ENCODE peak calls at places on chromosomes 4 and X, in five cellular contexts. R is upper lobe of right lung, J is fibroblast of mammary gland, B is GM13976, X is choroid plexus epithelial cell. U is an unnamed sample.

GRCh38 chr4:79650794-79651431 is 242.9 kb upstream of the GK2 start:
- DNase-seq in X (peak; percentile 79), J (peak; percentile 33), R (no peak), B (no peak), U (no peak)

GRCh38 chr4:158722291-158722916 is 792 bp downstream of the PPID start:
- DNase-seq in B (peak; percentile 13), J (peak; percentile 55), R (no peak), X (peak; percentile 55), U (no peak)

GRCh38 chr4:154604696-154605200 is 7.7 kb downstream of the FGG start:
- DNase-seq in X (no peak), R (no peak), J (no peak), B (no peak), U (no peak)

GRCh38 chr4:11529625-11530201 is 101.0 kb upstream of the HS3ST1 start:
- DNase-seq in R (no peak), B (no peak), J (peak; percentile 47), X (peak; percentile 77), U (no peak)

GRCh38 chrX:111360839-111361238 is 51.2 kb downstream of the DCX start:
- DNase-seq in X (no peak), B (no peak), R (no peak), J (no peak), U (no peak)

GRCh38 chr4:88054909-88055308 is 47.5 kb downstream of the PKD2 start:
- DNase-seq in B (peak; percentile 22), X (peak; percentile 85), R (no peak), J (peak; percentile 57), U (peak; percentile 5)

GRCh38 chr4:5891563-5892320 is 1.1 kb downstream of the CRMP1 start:
- DNase-seq in J (no peak), B (no peak), X (no peak), R (no peak), U (peak; percentile 31)

GRCh38 chr4:186368291-186368690 is 102.3 kb downstream of the F11 start:
- DNase-seq in X (no peak), B (no peak), R (no peak), J (no peak), U (no peak)

GRCh38 chr4:139416073-139416673 is 37.7 kb upstream of the RAB33B start:
- DNase-seq in B (peak; percentile 32), R (no peak), X (peak; percentile 80), J (peak; percentile 67), U (peak; percentile 16)

GRCh38 chrX:33204889-33205288 is 6.5 kb downstream of the DMD start:
- DNase-seq in J (peak; percentile 48), B (no peak), R (no peak), X (peak; percentile 65), U (no peak)

GRCh38 chr4:84870398-84871163 is 95.9 kb downstream of the WDFY3 start:
- DNase-seq in J (peak; percentile 24), B (no peak), R (no peak), X (peak; percentile 83), U (no peak)

GRCh38 chrX:40479777-40480318 is 100.9 kb upstream of the ATP6AP2 start:
- DNase-seq in J (peak; percentile 6), B (no peak), R (no peak), X (no peak), U (no peak)

GRCh38 chr4:139489638-139490037 is 35.7 kb downstream of the RAB33B start:
- DNase-seq in X (no peak), B (no peak), R (no peak), J (no peak), U (no peak)

GRCh38 chr4:103429283-103429682 is 231.1 kb upstream of the CENPE start:
- DNase-seq in J (no peak), B (peak; percentile 28), R (no peak), X (no peak), U (peak; percentile 6)

GRCh38 chr4:86280246-86280645 is 79.6 kb downstream of the MAPK10 start:
- DNase-seq in B (no peak), X (no peak), R (no peak), J (no peak), U (no peak)

GRCh38 chr4:112881842-112882241 is 167.6 kb upstream of the ANK2 start:
- DNase-seq in B (no peak), X (no peak), R (no peak), J (no peak), U (no peak)

GRCh38 chrX:13851996-13852695 is 35.3 kb upstream of the GPM6B start:
- DNase-seq in R (no peak), X (no peak), J (no peak), B (peak; percentile 32), U (peak; percentile 40)

GRCh38 chr4:78464265-78464664 is 87.3 kb upstream of the ANXA3 start:
- DNase-seq in R (no peak), B (no peak), J (no peak), X (no peak), U (no peak)

GRCh38 chr4:85883180-85883579 is 408.2 kb downstream of the ARHGAP24 start:
- DNase-seq in J (no peak), R (no peak), X (no peak), B (no peak), U (no peak)

GRCh38 chr4:153131478-153132069 is 72.7 kb upstream of the TRIM2 start:
- DNase-seq in X (peak; percentile 23), R (no peak), B (no peak), J (no peak), U (no peak)
- TF ChIP-seq CTCF in X (no peak), R (peak; percentile 12), B (no peak), J (no peak), U (no peak)

GRCh38 chrX:103629295-103630170 is 758 bp downstream of the TCEAL1 start:
- DNase-seq in R (peak; percentile 81), X (peak; percentile 73), J (peak; percentile 73), B (peak; percentile 38), U (peak; percentile 21)
- TF ChIP-seq CTCF in R (peak; percentile 43), X (peak; percentile 63), J (peak; percentile 57), B (no peak), U (peak; percentile 49)

DNA sequence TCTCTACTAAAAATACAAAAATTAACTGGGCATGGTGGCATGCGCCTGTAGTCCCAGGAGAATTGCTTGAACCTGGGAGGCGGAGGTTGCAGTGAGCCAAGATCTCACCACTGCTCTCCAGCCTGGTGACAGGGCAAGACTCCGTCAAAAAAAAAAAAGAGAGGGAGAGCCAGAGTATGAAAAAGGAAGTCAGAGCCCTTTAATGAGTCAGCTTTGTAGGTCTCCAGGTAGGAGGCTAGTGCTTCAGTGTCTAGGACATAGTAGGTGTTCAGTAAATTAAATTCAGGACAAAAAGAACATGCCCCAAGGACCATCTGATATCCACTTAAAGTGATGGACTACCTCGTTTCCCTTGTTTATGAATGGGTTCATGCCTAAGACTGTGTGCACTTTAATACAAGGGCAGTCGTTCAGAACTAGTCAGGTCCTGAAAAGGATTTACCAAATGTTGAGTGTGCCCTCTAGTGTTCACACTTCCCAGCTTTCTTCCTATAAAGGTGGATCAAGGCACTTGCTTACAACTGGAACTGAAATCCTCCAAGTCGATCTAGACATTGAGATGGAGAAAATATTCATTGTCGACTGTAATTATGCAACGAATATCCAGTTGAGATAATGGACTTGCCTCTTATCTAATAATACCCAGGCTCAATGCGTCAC is 29.0 kb downstream of the F9 start:
- DNase-seq in J (peak; percentile 72), R (no peak), B (peak; percentile 31), X (peak; percentile 35), U (peak; percentile 30)
- TF ChIP-seq CTCF in J (peak; percentile 59), R (peak; percentile 46), B (peak; percentile 27), X (peak; percentile 29), U (peak; percentile 64)

DNA sequence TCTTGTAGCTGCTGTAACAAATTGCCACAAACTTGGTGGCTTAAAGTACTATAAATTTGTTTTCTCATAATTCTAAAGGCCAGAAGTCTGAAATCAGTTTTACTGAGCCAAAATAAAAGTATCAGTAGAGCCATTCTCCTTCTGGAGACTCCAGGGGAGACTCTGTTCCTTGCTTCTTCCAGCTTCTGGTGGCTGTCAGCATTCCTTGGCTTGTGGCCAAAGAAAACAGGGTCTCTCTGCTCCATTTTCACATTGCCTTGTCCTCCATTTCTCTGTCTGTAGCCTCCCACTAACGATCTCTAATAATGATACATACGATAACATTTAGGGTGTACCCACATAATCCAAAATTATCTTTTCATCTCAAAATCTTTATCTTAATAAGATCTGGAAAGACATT is 200.4 kb downstream of the MAB21L2 start:
- DNase-seq in X (peak; percentile 43), B (no peak), R (no peak), J (no peak), U (no peak)
- TF ChIP-seq CTCF in X (no peak), B (no peak), R (no peak), J (no peak), U (no peak)

DNA sequence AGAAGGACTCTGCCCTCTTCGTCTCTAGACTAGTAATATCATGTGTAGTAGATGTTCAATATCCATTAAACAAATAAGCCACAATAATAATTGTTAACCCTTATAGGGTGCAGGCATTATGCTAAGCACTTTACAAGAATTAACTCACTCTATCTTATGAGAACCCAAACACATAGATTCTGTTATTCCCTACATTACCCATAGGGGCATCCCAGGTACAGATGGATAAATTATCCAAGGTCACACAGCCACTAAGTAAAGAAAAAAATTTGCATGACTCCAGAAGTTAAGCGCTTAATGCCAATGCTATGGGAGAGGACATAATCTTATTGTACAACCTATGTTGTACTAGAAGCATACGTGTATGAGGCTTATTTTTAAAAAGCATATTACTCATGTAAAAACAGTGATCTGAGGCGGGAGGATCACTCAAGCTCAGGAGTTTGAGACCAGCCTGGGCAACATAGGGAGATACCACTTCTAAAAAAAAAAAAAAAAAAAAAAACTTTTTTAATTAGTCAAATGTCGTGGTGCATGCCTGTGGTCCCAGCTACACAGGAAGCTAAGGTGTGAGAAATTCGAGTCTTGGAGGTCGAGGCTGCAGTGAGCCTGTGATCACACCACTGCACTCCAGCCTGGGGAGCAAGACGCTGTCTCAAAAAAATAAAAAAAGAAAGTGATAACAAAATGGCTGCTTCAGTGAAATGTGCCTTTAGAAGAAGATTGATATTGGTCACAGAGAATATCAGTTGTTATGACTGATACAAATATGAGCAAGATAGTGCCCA is 13.6 kb downstream of the LDB2 start:
- DNase-seq in R (no peak), X (no peak), B (no peak), J (no peak), U (no peak)
- TF ChIP-seq CTCF in R (no peak), X (no peak), B (no peak), J (peak; percentile 14), U (no peak)